ENCODE peak calls at places on chromosomes 12 and 14, in five cellular contexts. E is GM12865, O is stomach, P is WTC11, S is Peyer's patch. L is an unnamed sample.

GRCh38 chr14:26859483-26859882 is 261.6 kb upstream of the NOVA1 start:
- DNase-seq in E (no peak), O (no peak), P (no peak), S (no peak), L (no peak)

GRCh38 chr12:57803317-57803893 is 15.1 kb downstream of the AVIL start:
- DNase-seq in E (peak), O (peak), P (peak), S (peak), L (peak)

GRCh38 chr14:68862954-68863594 is 70.2 kb upstream of the ZFP36L1 start:
- DNase-seq in E (peak), O (peak), P (peak), S (peak), L (peak)

GRCh38 chr12:85076688-85077430 is 40.7 kb downstream of the LRRIQ1 start:
- DNase-seq in E (peak), O (no peak), P (no peak), S (no peak), L (peak)

GRCh38 chr12:50167026-50167742 is at the start of gene CERS5:
- DNase-seq in E (peak), O (peak), P (peak), S (peak), L (peak)

GRCh38 chr12:85805654-85806053 is 30.6 kb downstream of the RASSF9 start:
- DNase-seq in E (no peak), O (no peak), P (no peak), S (no peak), L (no peak)

GRCh38 chr14:25308244-25308643 is 258.3 kb upstream of the STXBP6 start:
- DNase-seq in E (no peak), O (no peak), P (peak), S (no peak), L (no peak)

GRCh38 chr14:101834387-101835165 is 73.1 kb downstream of the PPP2R5C start:
- DNase-seq in E (no peak), O (peak), P (no peak), S (no peak), L (no peak)

GRCh38 chr12:124747426-124748161 is 116.1 kb downstream of the SCARB1 start:
- DNase-seq in E (no peak), O (no peak), P (no peak), S (no peak), L (peak)

GRCh38 chr12:30985814-30986452 is 59.4 kb downstream of the TSPAN11 start:
- DNase-seq in E (peak), O (peak), P (peak), S (peak), L (peak)

GRCh38 chr12:95977764-95978305 is 18.3 kb downstream of the HAL start:
- DNase-seq in E (no peak), O (no peak), P (no peak), S (no peak), L (no peak)

GRCh38 chr14:74552623-74553022 is 59.1 kb downstream of the ISCA2 start:
- DNase-seq in E (no peak), O (peak), P (no peak), S (peak), L (no peak)

GRCh38 chr12:18882690-18883089 is 144.8 kb downstream of the CAPZA3 start:
- DNase-seq in E (no peak), O (no peak), P (no peak), S (no peak), L (no peak)

GRCh38 chr14:67576216-67576615 is 23.9 kb downstream of the PIGH start:
- DNase-seq in E (no peak), O (no peak), P (no peak), S (no peak), L (no peak)

GRCh38 chr12:3897400-3897910 is 24.3 kb upstream of the PARP11 start:
- DNase-seq in E (no peak), O (no peak), P (no peak), S (no peak), L (no peak)

GRCh38 chr12:3904999-3905398 is 31.8 kb upstream of the PARP11 start:
- DNase-seq in E (no peak), O (no peak), P (no peak), S (no peak), L (no peak)

GRCh38 chr12:3898751-3899150 is 25.6 kb upstream of the PARP11 start:
- DNase-seq in E (no peak), O (no peak), P (no peak), S (no peak), L (no peak)

GRCh38 chr12:3896851-3897351 is 23.7 kb upstream of the PARP11 start:
- DNase-seq in E (no peak), O (no peak), P (no peak), S (no peak), L (no peak)

DNA sequence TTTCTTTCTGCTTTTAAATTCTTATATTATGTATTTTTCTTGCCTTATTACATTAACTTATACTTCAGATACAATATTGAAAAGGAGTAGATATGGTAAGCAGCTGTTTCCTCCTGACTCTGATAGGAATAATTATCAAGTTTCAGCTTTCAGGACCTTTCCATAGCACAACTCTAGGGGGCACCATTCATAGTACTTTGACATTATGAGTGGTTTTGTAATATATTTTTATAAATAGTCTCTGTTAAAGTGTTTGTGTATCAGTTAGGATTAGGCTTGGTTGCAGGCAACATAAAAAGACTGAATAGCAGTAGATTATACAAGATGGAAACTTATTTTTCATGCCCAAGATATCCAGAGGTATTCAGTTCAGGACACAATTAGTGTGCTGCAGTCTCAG is 27.9 kb upstream of the PARP11 start:
- DNase-seq in E (no peak), O (no peak), P (no peak), S (no peak), L (no peak)
- TF ChIP-seq CTCF in E (no peak), O (no peak), P (no peak), S (no peak), L (no peak)

DNA sequence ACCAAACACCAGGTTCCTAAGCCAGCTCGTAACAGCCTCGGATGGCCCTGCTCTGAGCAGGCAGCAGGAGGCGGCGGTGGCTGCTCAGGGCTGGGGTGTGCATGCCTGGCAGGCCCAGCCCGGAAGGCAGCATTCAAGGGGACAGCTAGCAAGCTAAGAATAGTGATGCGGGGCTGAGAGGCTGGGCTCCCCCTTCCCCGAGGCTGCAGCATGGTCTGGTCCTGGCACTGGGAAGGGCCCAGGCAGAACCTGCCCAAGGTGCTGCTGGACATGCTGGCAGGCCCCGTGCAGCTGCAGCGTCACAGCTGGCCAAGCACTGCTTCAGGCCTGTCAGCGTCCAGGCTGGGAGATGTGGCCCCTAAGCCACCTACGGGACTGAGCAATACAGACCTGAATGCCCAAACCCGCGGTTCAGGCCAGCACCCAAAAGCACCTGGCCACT is 26.4 kb upstream of the NUDT14 start:
- DNase-seq in E (no peak), O (no peak), P (peak), S (no peak), L (no peak)
- TF ChIP-seq CTCF in E (no peak), O (no peak), P (no peak), S (no peak), L (no peak)

DNA sequence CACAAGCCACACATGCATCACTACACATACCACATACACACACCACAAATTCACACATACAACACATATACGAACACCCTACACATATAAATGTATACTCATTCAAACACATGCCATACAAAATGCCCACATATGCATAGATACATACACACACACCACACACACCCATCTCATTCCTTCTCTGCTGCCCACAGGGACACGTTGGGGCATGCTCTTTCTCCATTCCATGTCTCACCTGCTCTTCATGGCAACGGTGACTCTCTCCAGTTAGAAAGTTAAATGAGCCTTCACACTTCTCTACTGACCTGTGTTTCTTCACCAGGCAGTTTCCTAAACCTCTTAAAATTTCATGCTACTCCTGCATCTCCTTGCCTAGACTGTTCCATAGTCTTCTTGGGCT is 1194.8 kb downstream of the BCL11B start:
- DNase-seq in E (no peak), O (no peak), P (no peak), S (no peak), L (no peak)
- TF ChIP-seq CTCF in E (no peak), O (no peak), P (no peak), S (no peak), L (no peak)

GRCh38 chr12:128672428-128672827 is 151.3 kb downstream of the SLC15A4 start:
- DNase-seq in E (no peak), O (no peak), P (no peak), S (no peak), L (no peak)

GRCh38 chr12:128675576-128675975 is 148.2 kb downstream of the SLC15A4 start:
- DNase-seq in E (no peak), O (no peak), P (no peak), S (no peak), L (no peak)

DNA sequence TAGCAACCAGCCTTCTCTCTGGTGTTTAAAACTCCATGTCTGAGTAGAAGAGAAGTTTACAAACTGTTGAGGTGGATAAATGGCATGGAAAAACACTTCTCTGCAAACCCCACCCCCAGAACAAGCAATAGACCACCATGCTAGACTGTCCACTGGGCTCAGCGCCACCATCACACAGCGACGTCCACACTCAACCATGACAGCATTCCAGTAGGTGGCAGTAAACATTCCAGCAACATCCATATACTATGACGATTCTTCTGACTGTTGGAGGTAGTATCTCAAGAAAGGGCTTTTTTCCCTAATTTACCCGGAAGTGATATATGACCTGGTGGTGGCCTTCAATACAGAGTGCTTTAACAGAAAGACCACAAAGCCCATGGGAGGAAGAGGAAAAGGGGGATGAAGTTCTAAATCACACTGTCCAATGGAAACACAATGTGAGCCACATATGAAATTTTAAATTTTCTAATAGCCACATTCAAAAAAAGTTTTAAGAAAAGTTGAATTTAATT is 152.2 kb downstream of the SLC15A4 start:
- DNase-seq in E (no peak), O (no peak), P (no peak), S (no peak), L (no peak)
- TF ChIP-seq CTCF in E (no peak), O (no peak), P (no peak), S (no peak), L (no peak)

DNA sequence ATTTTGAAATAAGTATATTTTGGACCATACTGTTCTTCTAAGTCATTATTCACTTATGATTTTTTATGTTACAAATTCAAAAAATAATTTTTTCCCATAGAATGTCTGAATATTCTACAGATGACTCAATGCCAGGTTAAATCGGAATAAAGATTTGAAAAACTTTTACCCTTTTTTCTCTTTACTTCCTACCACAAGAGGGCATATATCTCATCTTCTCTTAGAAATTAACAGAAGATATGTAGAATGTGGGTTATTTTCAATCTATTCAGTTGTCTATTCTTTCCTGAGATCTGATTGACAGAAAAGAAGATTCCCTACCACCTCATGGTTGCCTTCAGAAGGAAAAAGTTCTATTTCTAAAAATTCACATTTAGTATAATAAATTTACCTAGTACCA is 53.0 kb upstream of the KITLG start:
- DNase-seq in E (no peak), O (no peak), P (no peak), S (no peak), L (no peak)
- TF ChIP-seq CTCF in E (no peak), O (no peak), P (no peak), S (no peak), L (peak)

L was measured in GM13977.